ENCODE peak calls at places on chromosomes 2 and 18, in ten cellular contexts. K is Calu3; D is AG10803; S is stimulated activated CD4-positive, alpha-beta T cell treated with anti-CD3 and anti-CD28 coated beads, Interleukin-1b, Interleukin-23, amount 100 ng/mL, for 24 hours; Y is hypothalamus; U is neuronal stem cell; R is A172; Q is pancreas; X is ascending aorta; F is GM23338. C is an unnamed sample.

GRCh38 chr18:36872329-36872728 is 43.4 kb downstream of the KIAA1328 start:
- DNase-seq in K (no peak), D (no peak), S (no peak), Y (no peak), U (no peak), R (no peak), Q (no peak), X (no peak), F (peak), C (no peak)

GRCh38 chr18:44803019-44803650 is 122.4 kb downstream of the SETBP1 start:
- DNase-seq in K (no peak), D (peak), S (no peak), Y (no peak), U (no peak), R (no peak), Q (peak), X (no peak), F (peak), C (no peak)

GRCh38 chr2:219914577-219914976 is 287.1 kb downstream of the SLC4A3 start:
- DNase-seq in K (no peak), D (no peak), S (no peak), Y (no peak), U (no peak), R (no peak), Q (no peak), X (no peak), F (no peak), C (no peak)

GRCh38 chr2:118459425-118459824 is 371.2 kb downstream of the INSIG2 start:
- DNase-seq in K (no peak), D (no peak), S (no peak), Y (no peak), U (no peak), R (no peak), Q (no peak), X (no peak), F (no peak), C (no peak)

GRCh38 chr2:72131371-72131891 is 16.2 kb downstream of the CYP26B1 start:
- DNase-seq in K (no peak), D (no peak), S (no peak), Y (no peak), U (no peak), R (no peak), Q (no peak), X (no peak), F (no peak), C (peak)

GRCh38 chr2:95238131-95238530 is 30.8 kb downstream of the ZNF892 start:
- DNase-seq in K (no peak), D (no peak), S (no peak), Y (no peak), U (no peak), R (no peak), Q (no peak), X (no peak), F (no peak), C (no peak)

GRCh38 chr2:137644689-137645088 is 319.6 kb upstream of the HNMT start:
- DNase-seq in K (no peak), D (no peak), S (no peak), Y (no peak), U (no peak), R (no peak), Q (no peak), X (no peak), F (no peak), C (no peak)

GRCh38 chr18:70998490-70998889 is 709.6 kb downstream of the SOCS6 start:
- DNase-seq in K (no peak), D (no peak), S (no peak), Y (no peak), U (peak), R (no peak), Q (no peak), X (no peak), F (no peak), C (no peak)

GRCh38 chr2:46173636-46174253 is 123.5 kb upstream of the EPAS1 start:
- DNase-seq in K (no peak), D (no peak), S (no peak), Y (no peak), U (no peak), R (no peak), Q (no peak), X (no peak), F (no peak), C (no peak)

GRCh38 chr18:33817096-33817495 is 239.1 kb downstream of the ASXL3 start:
- DNase-seq in K (no peak), D (peak), S (no peak), Y (no peak), U (no peak), R (no peak), Q (no peak), X (no peak), F (no peak), C (peak)

GRCh38 chr2:145006957-145007672 is 487.2 kb upstream of the ZEB2 start:
- DNase-seq in K (peak), D (peak), S (no peak), Y (no peak), U (no peak), R (peak), Q (no peak), X (no peak), F (no peak), C (no peak)

GRCh38 chr18:72544092-72544886 is at the start of gene CBLN2:
- DNase-seq in K (peak), D (peak), S (peak), Y (no peak), U (peak), R (peak), Q (no peak), X (no peak), F (peak), C (peak)

GRCh38 chr2:174581543-174581942 is 16.1 kb downstream of the WIPF1 start:
- DNase-seq in K (no peak), D (no peak), S (no peak), Y (no peak), U (no peak), R (no peak), Q (no peak), X (no peak), F (no peak), C (no peak)

GRCh38 chr2:18599509-18600254 is 10.3 kb upstream of the NT5C1B start:
- DNase-seq in K (no peak), D (peak), S (no peak), Y (no peak), U (no peak), R (no peak), Q (no peak), X (no peak), F (no peak), C (no peak)

GRCh38 chr18:31274915-31275314 is 43.0 kb upstream of the DSG1 start:
- DNase-seq in K (peak), D (no peak), S (no peak), Y (no peak), U (no peak), R (no peak), Q (peak), X (no peak), F (no peak), C (no peak)

GRCh38 chr2:186059096-186059495 is 320.5 kb downstream of the FSIP2 start:
- DNase-seq in K (no peak), D (no peak), S (no peak), Y (no peak), U (no peak), R (no peak), Q (peak), X (no peak), F (no peak), C (no peak)

GRCh38 chr2:42964444-42965081 is 172.2 kb upstream of the HAAO start:
- DNase-seq in K (peak), D (peak), S (no peak), Y (peak), U (no peak), R (peak), Q (peak), X (no peak), F (no peak), C (no peak)

GRCh38 chr2:47360937-47361336 is 42.0 kb upstream of the MSH2 start:
- DNase-seq in K (peak), D (peak), S (no peak), Y (no peak), U (no peak), R (peak), Q (no peak), X (no peak), F (no peak), C (no peak)

GRCh38 chr2:193154076-193154475 is 959.3 kb upstream of the TMEFF2 start:
- DNase-seq in K (no peak), D (no peak), S (no peak), Y (no peak), U (no peak), R (no peak), Q (no peak), X (no peak), F (no peak), C (no peak)

GRCh38 chr2:143125647-143126046 is 3.6 kb upstream of the ARHGAP15 start:
- DNase-seq in K (no peak), D (no peak), S (no peak), Y (no peak), U (no peak), R (no peak), Q (no peak), X (no peak), F (no peak), C (no peak)

GRCh38 chr18:78612318-78612717 is 367.3 kb upstream of the SALL3 start:
- DNase-seq in K (no peak), D (no peak), S (no peak), Y (no peak), U (no peak), R (no peak), Q (no peak), X (no peak), F (no peak), C (no peak)

GRCh38 chr2:120560330-120560729 is 175.3 kb upstream of the GLI2 start:
- DNase-seq in K (no peak), D (no peak), S (no peak), Y (no peak), U (no peak), R (no peak), Q (no peak), X (no peak), F (no peak), C (no peak)

GRCh38 chr2:128032092-128032491 is 4.2 kb upstream of the SAP130 start:
- DNase-seq in K (no peak), D (no peak), S (no peak), Y (no peak), U (no peak), R (no peak), Q (no peak), X (no peak), F (no peak), C (no peak)

GRCh38 chr18:9705183-9705864 is 2.8 kb upstream of the RAB31 start:
- DNase-seq in K (no peak), D (peak), S (no peak), Y (no peak), U (no peak), R (peak), Q (no peak), X (no peak), F (no peak), C (no peak)

GRCh38 chr2:157257312-157258252 is at the start of gene GALNT5:
- DNase-seq in K (peak), D (peak), S (no peak), Y (no peak), U (peak), R (no peak), Q (no peak), X (no peak), F (peak), C (no peak)

GRCh38 chr2:126893153-126893552 is 5.5 kb upstream of the TEX51 start:
- DNase-seq in K (no peak), D (no peak), S (no peak), Y (no peak), U (no peak), R (no peak), Q (no peak), X (no peak), F (no peak), C (no peak)

GRCh38 chr2:125837108-125837507 is 818.9 kb upstream of the GYPC start:
- DNase-seq in K (no peak), D (no peak), S (no peak), Y (no peak), U (peak), R (no peak), Q (no peak), X (no peak), F (peak), C (no peak)